ENCODE peak calls at places on chromosome 15, in ten cellular contexts. One of them, this sample, is unnamed. For H3K4me1 and H3K27me3, the result is how much of the 10 kb centered on the place peaks cover.

GRCh38 chr15:77784361-77785292 is 151.9 kb upstream of the LINGO1 start:
- DNase-seq in MM.1S: no peak
- DNase-seq in astrocyte: no peak
- DNase-seq in heart right ventricle: no peak
- DNase-seq in HCT116: peak
- DNase-seq in stomach: no peak
- DNase-seq in GM23248: peak
- DNase-seq in keratinocyte: no peak
- DNase-seq in cardiac muscle cell: peak
- DNase-seq in tibial artery: no peak
- DNase-seq in this sample: peak

GRCh38 chr15:40310001-40310959 is 2.5 kb upstream of the PLCB2 start:
- DNase-seq in MM.1S: peak
- DNase-seq in astrocyte: no peak
- DNase-seq in heart right ventricle: peak
- DNase-seq in HCT116: peak
- DNase-seq in stomach: peak
- DNase-seq in GM23248: peak
- DNase-seq in keratinocyte: no peak
- DNase-seq in cardiac muscle cell: peak
- DNase-seq in tibial artery: no peak
- DNase-seq in this sample: peak

GRCh38 chr15:78625621-78626280 is 5.0 kb upstream of the CHRNA3 start:
- DNase-seq in MM.1S: no peak
- DNase-seq in astrocyte: no peak
- DNase-seq in heart right ventricle: no peak
- DNase-seq in HCT116: no peak
- DNase-seq in stomach: peak
- DNase-seq in GM23248: no peak
- DNase-seq in keratinocyte: no peak
- DNase-seq in cardiac muscle cell: no peak
- DNase-seq in tibial artery: no peak
- DNase-seq in this sample: no peak

GRCh38 chr15:56537881-56538280 is 72.9 kb upstream of the MNS1 start:
- DNase-seq in MM.1S: peak
- DNase-seq in astrocyte: peak
- DNase-seq in heart right ventricle: no peak
- DNase-seq in HCT116: no peak
- DNase-seq in stomach: peak
- DNase-seq in GM23248: no peak
- DNase-seq in keratinocyte: no peak
- DNase-seq in cardiac muscle cell: peak
- DNase-seq in tibial artery: no peak
- DNase-seq in this sample: no peak

GRCh38 chr15:34223904-34224596 is 766 bp upstream of the EMC4 start:
- DNase-seq in MM.1S: peak
- DNase-seq in astrocyte: no peak
- DNase-seq in heart right ventricle: peak
- DNase-seq in HCT116: no peak
- DNase-seq in stomach: no peak
- DNase-seq in GM23248: peak
- DNase-seq in keratinocyte: no peak
- DNase-seq in cardiac muscle cell: peak
- DNase-seq in tibial artery: no peak
- DNase-seq in this sample: no peak

GRCh38 chr15:85941186-85941855 is 138.3 kb upstream of the AGBL1 start:
- DNase-seq in MM.1S: no peak
- DNase-seq in astrocyte: peak
- DNase-seq in heart right ventricle: no peak
- DNase-seq in HCT116: no peak
- DNase-seq in stomach: no peak
- DNase-seq in GM23248: no peak
- DNase-seq in keratinocyte: no peak
- DNase-seq in cardiac muscle cell: peak
- DNase-seq in tibial artery: no peak
- DNase-seq in this sample: no peak

GRCh38 chr15:46768287-46768686 is 949.0 kb upstream of the SEMA6D start:
- DNase-seq in MM.1S: no peak
- DNase-seq in astrocyte: no peak
- DNase-seq in heart right ventricle: no peak
- DNase-seq in HCT116: no peak
- DNase-seq in stomach: no peak
- DNase-seq in GM23248: no peak
- DNase-seq in keratinocyte: no peak
- DNase-seq in cardiac muscle cell: no peak
- DNase-seq in tibial artery: no peak
- DNase-seq in this sample: no peak

GRCh38 chr15:45635191-45635638 is 386 bp downstream of the SQOR start:
- DNase-seq in MM.1S: peak
- DNase-seq in astrocyte: no peak
- DNase-seq in heart right ventricle: peak
- DNase-seq in HCT116: no peak
- DNase-seq in stomach: peak
- DNase-seq in GM23248: peak
- DNase-seq in keratinocyte: no peak
- DNase-seq in cardiac muscle cell: no peak
- DNase-seq in tibial artery: peak
- DNase-seq in this sample: peak

GRCh38 chr15:51736069-51736468 is 1.4 kb downstream of the LYSMD2 start:
- DNase-seq in MM.1S: no peak
- DNase-seq in astrocyte: no peak
- DNase-seq in heart right ventricle: no peak
- DNase-seq in HCT116: no peak
- DNase-seq in stomach: no peak
- DNase-seq in GM23248: peak
- DNase-seq in keratinocyte: no peak
- DNase-seq in cardiac muscle cell: peak
- DNase-seq in tibial artery: no peak
- DNase-seq in this sample: no peak

GRCh38 chr15:51737538-51738305 is at the start of gene LYSMD2:
- DNase-seq in MM.1S: peak
- DNase-seq in astrocyte: no peak
- DNase-seq in heart right ventricle: peak
- DNase-seq in HCT116: no peak
- DNase-seq in stomach: peak
- DNase-seq in GM23248: peak
- DNase-seq in keratinocyte: no peak
- DNase-seq in cardiac muscle cell: peak
- DNase-seq in tibial artery: peak
- DNase-seq in this sample: no peak

GRCh38 chr15:51736646-51737537 is 563 bp downstream of the LYSMD2 start:
- DNase-seq in MM.1S: no peak
- DNase-seq in astrocyte: no peak
- DNase-seq in heart right ventricle: peak
- DNase-seq in HCT116: no peak
- DNase-seq in stomach: peak
- DNase-seq in GM23248: peak
- DNase-seq in keratinocyte: no peak
- DNase-seq in cardiac muscle cell: peak
- DNase-seq in tibial artery: peak
- DNase-seq in this sample: peak

GRCh38 chr15:51735211-51735610 is 2.2 kb downstream of the LYSMD2 start:
- DNase-seq in MM.1S: no peak
- DNase-seq in astrocyte: no peak
- DNase-seq in heart right ventricle: no peak
- DNase-seq in HCT116: no peak
- DNase-seq in stomach: no peak
- DNase-seq in GM23248: peak
- DNase-seq in keratinocyte: no peak
- DNase-seq in cardiac muscle cell: no peak
- DNase-seq in tibial artery: no peak
- DNase-seq in this sample: no peak

GRCh38 chr15:51735611-51736010 is 1.8 kb downstream of the LYSMD2 start:
- DNase-seq in MM.1S: no peak
- DNase-seq in astrocyte: no peak
- DNase-seq in heart right ventricle: no peak
- DNase-seq in HCT116: no peak
- DNase-seq in stomach: no peak
- DNase-seq in GM23248: no peak
- DNase-seq in keratinocyte: no peak
- DNase-seq in cardiac muscle cell: no peak
- DNase-seq in tibial artery: no peak
- DNase-seq in this sample: no peak
- H3K4me1 ChIP-seq in MM.1S: under half
- H3K4me1 ChIP-seq in astrocyte: under half
- H3K4me1 ChIP-seq in heart right ventricle: under half
- H3K4me1 ChIP-seq in HCT116: under half
- H3K4me1 ChIP-seq in stomach: under half
- H3K4me1 ChIP-seq in GM23248: under half
- H3K4me1 ChIP-seq in keratinocyte: under half
- H3K4me1 ChIP-seq in cardiac muscle cell: under half
- H3K4me1 ChIP-seq in tibial artery: under half
- H3K4me1 ChIP-seq in this sample: under half

GRCh38 chr15:71352765-71353164 is 237.5 kb downstream of the THSD4 start:
- DNase-seq in MM.1S: no peak
- DNase-seq in astrocyte: no peak
- DNase-seq in heart right ventricle: no peak
- DNase-seq in HCT116: no peak
- DNase-seq in stomach: no peak
- DNase-seq in GM23248: no peak
- DNase-seq in keratinocyte: no peak
- DNase-seq in cardiac muscle cell: no peak
- DNase-seq in tibial artery: no peak
- DNase-seq in this sample: no peak

GRCh38 chr15:71355268-71355667 is 240.0 kb downstream of the THSD4 start:
- DNase-seq in MM.1S: no peak
- DNase-seq in astrocyte: no peak
- DNase-seq in heart right ventricle: no peak
- DNase-seq in HCT116: no peak
- DNase-seq in stomach: no peak
- DNase-seq in GM23248: no peak
- DNase-seq in keratinocyte: peak
- DNase-seq in cardiac muscle cell: no peak
- DNase-seq in tibial artery: no peak
- DNase-seq in this sample: no peak

GRCh38 chr15:71349736-71350515 is 234.7 kb downstream of the THSD4 start:
- DNase-seq in MM.1S: no peak
- DNase-seq in astrocyte: no peak
- DNase-seq in heart right ventricle: no peak
- DNase-seq in HCT116: no peak
- DNase-seq in stomach: no peak
- DNase-seq in GM23248: no peak
- DNase-seq in keratinocyte: no peak
- DNase-seq in cardiac muscle cell: no peak
- DNase-seq in tibial artery: no peak
- DNase-seq in this sample: no peak

GRCh38 chr15:71352125-71352524 is 236.9 kb downstream of the THSD4 start:
- DNase-seq in MM.1S: no peak
- DNase-seq in astrocyte: no peak
- DNase-seq in heart right ventricle: no peak
- DNase-seq in HCT116: no peak
- DNase-seq in stomach: no peak
- DNase-seq in GM23248: no peak
- DNase-seq in keratinocyte: no peak
- DNase-seq in cardiac muscle cell: no peak
- DNase-seq in tibial artery: no peak
- DNase-seq in this sample: no peak

DNA sequence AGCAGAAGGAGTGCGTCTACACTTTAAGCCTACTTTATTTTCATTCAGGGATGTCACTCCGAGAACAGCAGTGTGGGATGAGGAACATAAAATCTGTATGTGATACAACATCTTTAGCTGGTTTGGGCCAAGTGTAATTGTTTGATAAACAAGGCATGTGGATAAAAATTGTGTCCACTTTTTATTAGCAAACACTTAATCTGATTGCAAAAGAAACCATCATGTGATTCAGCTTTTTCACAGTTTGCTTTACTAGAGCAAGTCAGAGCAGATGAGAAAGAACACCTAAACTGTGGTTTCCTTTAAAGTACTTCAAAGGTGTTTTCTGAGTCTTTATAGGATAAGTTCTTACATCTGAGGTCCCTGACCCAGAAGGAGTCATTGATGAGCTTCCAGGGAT is 237.9 kb downstream of the THSD4 start:
- DNase-seq in MM.1S: no peak
- DNase-seq in astrocyte: no peak
- DNase-seq in heart right ventricle: no peak
- DNase-seq in HCT116: no peak
- DNase-seq in stomach: no peak
- DNase-seq in GM23248: no peak
- DNase-seq in keratinocyte: no peak
- DNase-seq in cardiac muscle cell: no peak
- DNase-seq in tibial artery: no peak
- DNase-seq in this sample: no peak
- H3K27me3 ChIP-seq in MM.1S: under half
- H3K27me3 ChIP-seq in astrocyte: under half
- H3K27me3 ChIP-seq in heart right ventricle: under half
- H3K27me3 ChIP-seq in HCT116: under half
- H3K27me3 ChIP-seq in stomach: under half
- H3K27me3 ChIP-seq in GM23248: under half
- H3K27me3 ChIP-seq in keratinocyte: under half
- H3K27me3 ChIP-seq in cardiac muscle cell: under half
- H3K27me3 ChIP-seq in tibial artery: under half
- H3K27me3 ChIP-seq in this sample: under half

DNA sequence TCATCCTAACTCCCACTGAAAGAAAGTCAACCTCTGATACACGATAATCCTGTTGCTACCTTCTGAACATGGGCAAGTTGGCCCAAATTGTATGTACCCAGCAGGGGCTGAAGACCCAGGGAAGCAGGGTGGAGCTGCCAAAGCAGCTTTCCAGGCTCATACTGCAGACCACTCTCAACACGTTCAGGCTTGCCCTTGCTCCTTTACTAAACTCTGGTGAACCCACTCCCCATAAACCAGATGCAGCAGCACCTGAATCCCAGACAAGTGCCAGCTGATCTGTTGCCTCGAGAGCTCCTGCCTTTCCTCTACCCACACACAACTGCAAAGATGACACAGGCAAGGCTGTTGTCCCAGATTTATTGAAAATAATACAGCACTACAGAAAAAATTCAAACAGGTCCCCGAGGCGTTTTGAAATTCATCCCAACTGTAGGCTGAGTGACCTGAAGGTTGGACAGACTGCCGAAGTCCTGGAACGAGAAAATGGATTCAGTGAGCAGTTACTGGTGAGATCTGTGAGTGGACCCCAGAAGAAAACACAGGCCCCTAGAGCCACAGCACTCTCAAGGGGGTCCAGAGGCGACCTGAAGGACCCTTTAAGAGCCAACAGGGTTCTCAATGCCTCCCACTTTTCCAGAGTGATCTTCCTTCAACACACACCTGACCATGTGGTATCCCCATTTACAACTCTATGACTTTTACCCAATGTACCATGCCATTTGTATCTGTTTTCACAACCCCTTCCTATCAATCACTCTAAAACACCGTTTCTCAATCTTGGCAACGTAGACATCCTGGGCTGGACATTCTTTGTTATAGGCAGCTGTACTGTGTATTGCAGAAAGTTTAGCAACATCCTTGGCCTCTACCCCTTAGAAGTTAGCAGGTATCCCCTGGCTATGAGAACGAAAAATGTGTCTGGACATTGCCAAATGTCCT is 3.6 kb downstream of the RPS17 start:
- DNase-seq in MM.1S: no peak
- DNase-seq in astrocyte: no peak
- DNase-seq in heart right ventricle: no peak
- DNase-seq in HCT116: no peak
- DNase-seq in stomach: no peak
- DNase-seq in GM23248: peak
- DNase-seq in keratinocyte: no peak
- DNase-seq in cardiac muscle cell: no peak
- DNase-seq in tibial artery: no peak
- DNase-seq in this sample: no peak
- H3K4me3 ChIP-seq in MM.1S: no peak
- H3K4me3 ChIP-seq in astrocyte: no peak
- H3K4me3 ChIP-seq in heart right ventricle: no peak
- H3K4me3 ChIP-seq in HCT116: no peak
- H3K4me3 ChIP-seq in stomach: no peak
- H3K4me3 ChIP-seq in GM23248: no peak
- H3K4me3 ChIP-seq in keratinocyte: no peak
- H3K4me3 ChIP-seq in cardiac muscle cell: no peak
- H3K4me3 ChIP-seq in tibial artery: no peak
- H3K4me3 ChIP-seq in this sample: no peak

DNA sequence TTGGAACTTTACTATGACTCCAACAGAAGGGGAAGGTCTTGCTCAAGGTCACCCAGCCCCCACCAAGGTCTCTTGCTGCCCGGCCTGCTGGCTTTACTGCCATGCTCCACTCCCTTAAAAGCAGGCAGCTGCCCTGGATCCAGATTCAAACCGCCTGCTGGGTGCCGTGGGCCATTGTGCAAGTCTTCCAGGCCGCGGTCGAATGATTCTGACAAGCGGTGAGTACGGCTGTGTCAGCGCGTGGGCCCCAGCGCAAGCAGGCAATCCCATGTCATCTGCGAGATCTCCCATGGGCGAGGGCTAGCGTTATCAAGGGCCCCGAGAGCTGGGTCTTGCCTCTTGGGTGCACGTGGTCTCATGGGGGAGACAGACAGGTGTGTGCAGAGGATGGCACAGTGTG is 37.6 kb downstream of the CORO2B start:
- DNase-seq in MM.1S: no peak
- DNase-seq in astrocyte: peak
- DNase-seq in heart right ventricle: no peak
- DNase-seq in HCT116: no peak
- DNase-seq in stomach: no peak
- DNase-seq in GM23248: no peak
- DNase-seq in keratinocyte: no peak
- DNase-seq in cardiac muscle cell: no peak
- DNase-seq in tibial artery: no peak
- DNase-seq in this sample: no peak
- H3K4me1 ChIP-seq in MM.1S: under half
- H3K4me1 ChIP-seq in astrocyte: half or more
- H3K4me1 ChIP-seq in heart right ventricle: under half
- H3K4me1 ChIP-seq in HCT116: under half
- H3K4me1 ChIP-seq in stomach: under half
- H3K4me1 ChIP-seq in GM23248: under half
- H3K4me1 ChIP-seq in keratinocyte: under half
- H3K4me1 ChIP-seq in cardiac muscle cell: under half
- H3K4me1 ChIP-seq in tibial artery: under half
- H3K4me1 ChIP-seq in this sample: under half